ENCODE peak calls at places on chromosomes 4 and X, in eight cellular contexts. H is fibroblast of mammary gland; P is lower leg skin; E is activated naive CD4-positive, alpha-beta T cell; Y is stromal cell of bone marrow; L is HS-5; O is HepG2; X is cardiac muscle cell. V is an unnamed sample.
A peak's percentile ranks its signal among the peaks of the same experiment; 100 is the strongest.

GRCh38 chrX:23742174-23742692 is 843 bp downstream of the ACOT9 start:
- DNase-seq in E (no peak), P (peak; percentile 43), L (peak; percentile 54), O (peak; percentile 32), H (peak; percentile 64), X (peak; percentile 35), Y (no peak), V (peak; percentile 73)

GRCh38 chrX:51866156-51866555 is 27.3 kb upstream of the MAGED1 start:
- DNase-seq in E (no peak), L (no peak), O (no peak), P (no peak), X (no peak), H (peak; percentile 4), Y (no peak), V (peak; percentile 75)

GRCh38 chr4:3387943-3388348 is 53.8 kb upstream of the HGFAC start:
- DNase-seq in X (peak; percentile 44), H (peak; percentile 22), Y (peak; percentile 10), O (no peak), E (no peak), P (peak; percentile 87), L (no peak), V (peak; percentile 79)

GRCh38 chr4:98261291-98262271 is at the start of gene RAP1GDS1:
- DNase-seq in H (peak; percentile 73), Y (peak; percentile 54), E (peak; percentile 55), O (peak; percentile 50), L (peak; percentile 36), X (peak; percentile 59), P (peak; percentile 57), V (peak; percentile 64)

GRCh38 chr4:24816797-24817196 is 21.4 kb downstream of the SOD3 start:
- DNase-seq in L (no peak), X (no peak), H (no peak), O (no peak), P (no peak), Y (no peak), E (no peak), V (no peak)

GRCh38 chr4:158891256-158891655 is 122.4 kb downstream of the FNIP2 start:
- DNase-seq in Y (no peak), E (no peak), X (no peak), P (no peak), H (no peak), O (peak; percentile 21), L (no peak), V (no peak)

GRCh38 chr4:2937146-2937857 is 25.9 kb downstream of the NOP14 start:
- DNase-seq in L (no peak), Y (no peak), E (no peak), H (peak; percentile 53), X (no peak), O (peak; percentile 91), P (no peak), V (no peak)

GRCh38 chr4:118279920-118280432 is 72.8 kb downstream of the PRSS12 start:
- DNase-seq in L (no peak), X (no peak), E (no peak), Y (no peak), P (no peak), O (no peak), H (peak; percentile 15), V (no peak)

GRCh38 chrX:150421816-150422215 is 58.7 kb downstream of the MAMLD1 start:
- DNase-seq in Y (peak; percentile 28), P (no peak), E (no peak), X (no peak), L (no peak), H (peak; percentile 73), O (no peak), V (no peak)

GRCh38 chrX:136259543-136259942 is 8.3 kb upstream of the MAP7D3 start:
- DNase-seq in E (no peak), L (peak; percentile 49), H (peak; percentile 59), X (no peak), P (no peak), Y (peak; percentile 41), O (no peak), V (no peak)

GRCh38 chrX:46959101-46959500 is 46.9 kb downstream of the JADE3 start:
- DNase-seq in H (peak; percentile 7), Y (no peak), O (no peak), E (no peak), X (no peak), P (no peak), L (no peak), V (no peak)

GRCh38 chr4:11223261-11223660 is 205.4 kb downstream of the HS3ST1 start:
- DNase-seq in L (no peak), X (no peak), P (no peak), H (no peak), O (no peak), Y (no peak), E (no peak), V (no peak)

GRCh38 chr4:9703391-9703790 is 78.0 kb upstream of the DRD5 start:
- DNase-seq in O (peak; percentile 35), E (peak; percentile 9), L (no peak), P (peak; percentile 52), X (peak; percentile 74), Y (no peak), H (peak; percentile 30), V (peak; percentile 35)

GRCh38 chr4:150126201-150126879 is 48.1 kb downstream of the DCLK2 start:
- DNase-seq in L (no peak), X (no peak), P (peak; percentile 28), E (no peak), H (peak; percentile 71), Y (no peak), O (no peak), V (no peak)

GRCh38 chr4:11698846-11699590 is 270.3 kb upstream of the HS3ST1 start:
- DNase-seq in O (no peak), H (peak; percentile 68), Y (peak; percentile 35), X (no peak), L (peak; percentile 59), P (no peak), E (no peak), V (no peak)

GRCh38 chr4:23717528-23718248 is 172.2 kb downstream of the PPARGC1A start:
- DNase-seq in E (no peak), H (peak; percentile 42), X (peak; percentile 10), O (peak; percentile 17), L (peak; percentile 9), Y (no peak), P (no peak), V (peak; percentile 40)

GRCh38 chrX:124280294-124280902 is 52.1 kb upstream of the TEX13D start:
- DNase-seq in O (no peak), E (no peak), P (no peak), L (no peak), H (no peak), Y (peak; percentile 10), X (no peak), V (no peak)

GRCh38 chrX:54358424-54359211 is 772 bp upstream of the WNK3 start:
- DNase-seq in P (peak; percentile 16), H (peak; percentile 22), O (no peak), L (peak; percentile 30), E (no peak), X (peak; percentile 87), Y (no peak), V (peak; percentile 70)

GRCh38 chr4:3335385-3335784 is 42.6 kb downstream of the RGS12 start:
- DNase-seq in E (no peak), X (no peak), P (peak; percentile 14), O (no peak), H (no peak), Y (no peak), L (no peak), V (no peak)

GRCh38 chr4:86543560-86544312 is 50.4 kb upstream of the PTPN13 start:
- DNase-seq in O (no peak), L (no peak), H (no peak), X (no peak), Y (no peak), E (no peak), P (no peak), V (no peak)

GRCh38 chr4:113436360-113436759 is 325.2 kb downstream of the CAMK2D start:
- DNase-seq in X (no peak), Y (peak; percentile 87), H (peak; percentile 88), P (peak; percentile 43), E (no peak), O (no peak), L (no peak), V (peak; percentile 64)

GRCh38 chrX:23773601-23774175 is 9.3 kb upstream of the SAT1 start:
- DNase-seq in O (no peak), L (no peak), X (no peak), P (no peak), E (no peak), H (no peak), Y (no peak), V (no peak)

GRCh38 chrX:1392376-1393130 is 640 bp upstream of the SLC25A6 start:
- DNase-seq in P (peak; percentile 60), Y (peak; percentile 54), H (peak; percentile 73), X (peak; percentile 70), L (peak; percentile 32), O (no peak), E (no peak), V (peak; percentile 46)

GRCh38 chrX:135295238-135295943 is 13.9 kb upstream of the ETDC start:
- DNase-seq in L (no peak), X (peak; percentile 55), O (no peak), H (peak; percentile 37), E (peak; percentile 0), Y (peak; percentile 4), P (no peak), V (peak; percentile 13)

GRCh38 chrX:150446995-150447394 is 83.9 kb downstream of the MAMLD1 start:
- DNase-seq in L (no peak), E (no peak), O (no peak), P (no peak), X (no peak), H (peak; percentile 21), Y (no peak), V (no peak)

GRCh38 chrX:43552166-43552565 is 103.9 kb upstream of the MAOA start:
- DNase-seq in E (no peak), L (no peak), H (no peak), P (no peak), Y (no peak), O (peak; percentile 25), X (no peak), V (no peak)

GRCh38 chrX:150085881-150086280 is 147.6 kb upstream of the EOLA2 start:
- DNase-seq in H (peak; percentile 30), O (no peak), L (no peak), Y (peak; percentile 32), X (no peak), E (no peak), P (no peak), V (peak; percentile 41)

GRCh38 chr4:80566203-80566872 is 230.8 kb downstream of the CFAP299 start:
- DNase-seq in Y (no peak), E (no peak), X (no peak), H (no peak), P (no peak), O (no peak), L (no peak), V (no peak)

GRCh38 chr4:153676984-153677383 is 7.1 kb upstream of the TLR2 start:
- DNase-seq in H (peak; percentile 88), P (no peak), O (no peak), E (no peak), X (no peak), Y (peak; percentile 79), L (peak; percentile 72), V (peak; percentile 56)

GRCh38 chrX:153065389-153065788 is 6.9 kb upstream of the PNMA6A start:
- DNase-seq in Y (no peak), X (no peak), L (no peak), H (no peak), P (no peak), O (peak; percentile 44), E (no peak), V (no peak)

GRCh38 chrX:81377329-81377728 is 175.4 kb downstream of the SH3BGRL start:
- DNase-seq in O (peak; percentile 0), P (no peak), X (peak; percentile 17), E (no peak), H (peak; percentile 34), Y (peak; percentile 13), L (no peak), V (peak; percentile 13)

GRCh38 chr4:187780070-187780469 is 215.5 kb upstream of the ZFP42 start:
- DNase-seq in O (no peak), P (no peak), Y (no peak), X (no peak), L (no peak), H (no peak), E (no peak), V (no peak)

GRCh38 chr4:10706236-10706635 is 21.7 kb upstream of the CLNK start:
- DNase-seq in L (no peak), E (no peak), P (no peak), Y (no peak), H (peak; percentile 14), X (no peak), O (no peak), V (no peak)

GRCh38 chr4:13635281-13635799 is 7.8 kb upstream of the BOD1L1 start:
- DNase-seq in L (no peak), P (no peak), H (peak; percentile 25), O (no peak), X (no peak), E (no peak), Y (no peak), V (no peak)